ENCODE peak calls at places on chromosomes 6 and 20, in six cellular contexts. One of them, this sample, is unnamed.

GRCh38 chr6:109240370-109241084 is 141.7 kb downstream of the CD164 start:
- DNase-seq in neural crest cell: no peak
- DNase-seq in Panc1: no peak
- DNase-seq in SW480: no peak
- DNase-seq in GM18507: no peak
- DNase-seq in hippocampal formation: no peak
- DNase-seq in this sample: no peak

GRCh38 chr6:53119772-53120409 is 28.8 kb downstream of the GCM1 start:
- DNase-seq in neural crest cell: no peak
- DNase-seq in Panc1: peak; percentile 22
- DNase-seq in SW480: peak; percentile 41
- DNase-seq in GM18507: no peak
- DNase-seq in hippocampal formation: no peak
- DNase-seq in this sample: no peak

GRCh38 chr6:89734526-89734925 is 85.1 kb downstream of the MDN1 start:
- DNase-seq in neural crest cell: no peak
- DNase-seq in Panc1: no peak
- DNase-seq in SW480: no peak
- DNase-seq in GM18507: no peak
- DNase-seq in hippocampal formation: no peak
- DNase-seq in this sample: no peak

GRCh38 chr6:144844596-144844995 is 559.5 kb downstream of the UTRN start:
- DNase-seq in neural crest cell: no peak
- DNase-seq in Panc1: no peak
- DNase-seq in SW480: no peak
- DNase-seq in GM18507: no peak
- DNase-seq in hippocampal formation: no peak
- DNase-seq in this sample: no peak

GRCh38 chr6:149190228-149190831 is 127.2 kb upstream of the TAB2 start:
- DNase-seq in neural crest cell: no peak
- DNase-seq in Panc1: peak; percentile 2
- DNase-seq in SW480: peak; percentile 20
- DNase-seq in GM18507: no peak
- DNase-seq in hippocampal formation: no peak
- DNase-seq in this sample: peak; percentile 69

GRCh38 chr6:110491644-110492317 is 15.4 kb upstream of the SLC22A16 start:
- DNase-seq in neural crest cell: no peak
- DNase-seq in Panc1: no peak
- DNase-seq in SW480: no peak
- DNase-seq in GM18507: no peak
- DNase-seq in hippocampal formation: no peak
- DNase-seq in this sample: no peak

GRCh38 chr6:133730881-133731280 is 158.0 kb upstream of the TCF21 start:
- DNase-seq in neural crest cell: no peak
- DNase-seq in Panc1: no peak
- DNase-seq in SW480: no peak
- DNase-seq in GM18507: no peak
- DNase-seq in hippocampal formation: no peak
- DNase-seq in this sample: no peak

GRCh38 chr6:31116661-31117385 is 2.2 kb downstream of the PSORS1C1 start:
- DNase-seq in neural crest cell: no peak
- DNase-seq in Panc1: no peak
- DNase-seq in SW480: no peak
- DNase-seq in GM18507: no peak
- DNase-seq in hippocampal formation: no peak
- DNase-seq in this sample: peak; percentile 69

GRCh38 chr20:50062006-50062838 is 50.7 kb downstream of the UBE2V1 start:
- DNase-seq in neural crest cell: no peak
- DNase-seq in Panc1: no peak
- DNase-seq in SW480: no peak
- DNase-seq in GM18507: no peak
- DNase-seq in hippocampal formation: no peak
- DNase-seq in this sample: no peak

GRCh38 chr6:49913656-49914055 is 47.3 kb upstream of the CRISP1 start:
- DNase-seq in neural crest cell: no peak
- DNase-seq in Panc1: no peak
- DNase-seq in SW480: peak; percentile 18
- DNase-seq in GM18507: no peak
- DNase-seq in hippocampal formation: no peak
- DNase-seq in this sample: no peak

GRCh38 chr6:158219229-158219628 is 51.1 kb downstream of the GTF2H5 start:
- DNase-seq in neural crest cell: no peak
- DNase-seq in Panc1: no peak
- DNase-seq in SW480: no peak
- DNase-seq in GM18507: no peak
- DNase-seq in hippocampal formation: no peak
- DNase-seq in this sample: no peak

GRCh38 chr6:170372380-170373325 is 66.1 kb downstream of the FAM120B start:
- DNase-seq in neural crest cell: no peak
- DNase-seq in Panc1: no peak
- DNase-seq in SW480: no peak
- DNase-seq in GM18507: no peak
- DNase-seq in hippocampal formation: no peak
- DNase-seq in this sample: no peak

GRCh38 chr20:62818592-62819493 is 2.0 kb downstream of the COL9A3 start:
- DNase-seq in neural crest cell: peak; percentile 60
- DNase-seq in Panc1: no peak
- DNase-seq in SW480: peak; percentile 86
- DNase-seq in GM18507: no peak
- DNase-seq in hippocampal formation: peak; percentile 59
- DNase-seq in this sample: peak; percentile 75

GRCh38 chr6:69914015-69914485 is 47.7 kb downstream of the COL19A1 start:
- DNase-seq in neural crest cell: no peak
- DNase-seq in Panc1: no peak
- DNase-seq in SW480: no peak
- DNase-seq in GM18507: no peak
- DNase-seq in hippocampal formation: no peak
- DNase-seq in this sample: no peak

GRCh38 chr6:136959471-136959891 is 37.4 kb downstream of the SLC35D3 start:
- DNase-seq in neural crest cell: no peak
- DNase-seq in Panc1: no peak
- DNase-seq in SW480: no peak
- DNase-seq in GM18507: no peak
- DNase-seq in hippocampal formation: no peak
- DNase-seq in this sample: no peak

This sample was measured in aorta.